ENCODE peak calls at places on chromosomes 1 and 21, in five cellular contexts. G, V, P, D and L are unnamed samples.

GRCh38 chr1:59672851-59673574 is 141.7 kb upstream of the HOOK1 start:
- DNase-seq in G (peak; percentile 56), V (no peak), P (no peak), D (peak; percentile 63), L (peak; percentile 52)

GRCh38 chr21:39938086-39938611 is 70.9 kb downstream of the PCP4 start:
- DNase-seq in G (no peak), V (no peak), P (no peak), D (no peak), L (no peak)

GRCh38 chr1:38693759-38694158 is 165.8 kb downstream of the RRAGC start:
- DNase-seq in G (no peak), V (no peak), P (no peak), D (no peak), L (no peak)

GRCh38 chr21:31459457-31459856 is 115.4 kb upstream of the TIAM1 start:
- DNase-seq in G (no peak), V (no peak), P (no peak), D (no peak), L (no peak)

GRCh38 chr1:183495420-183495819 is 23.1 kb downstream of the SMG7 start:
- DNase-seq in G (no peak), V (no peak), P (no peak), D (no peak), L (no peak)

GRCh38 chr1:230205719-230206198 is 138.7 kb downstream of the GALNT2 start:
- DNase-seq in G (no peak), V (no peak), P (no peak), D (peak; percentile 83), L (no peak)

GRCh38 chr1:160307455-160307854 is 22.5 kb upstream of the PEX19 start:
- DNase-seq in G (no peak), V (no peak), P (no peak), D (no peak), L (no peak)

GRCh38 chr1:25699501-25700089 is 83.0 kb downstream of the MAN1C1 start:
- DNase-seq in G (no peak), V (peak; percentile 58), P (no peak), D (no peak), L (no peak)

GRCh38 chr1:172753964-172754363 is 95.1 kb downstream of the FASLG start:
- DNase-seq in G (no peak), V (no peak), P (no peak), D (no peak), L (no peak)

GRCh38 chr1:113946112-113946511 is 17.0 kb downstream of the HIPK1 start:
- DNase-seq in G (no peak), V (no peak), P (no peak), D (no peak), L (no peak)

GRCh38 chr1:227343201-227343600 is 24.9 kb upstream of the CDC42BPA start:
- DNase-seq in G (no peak), V (no peak), P (no peak), D (peak; percentile 28), L (no peak)

GRCh38 chr1:12600880-12601633 is 17.0 kb downstream of the DHRS3 start:
- DNase-seq in G (no peak), V (no peak), P (peak; percentile 72), D (peak; percentile 51), L (no peak)

DNA sequence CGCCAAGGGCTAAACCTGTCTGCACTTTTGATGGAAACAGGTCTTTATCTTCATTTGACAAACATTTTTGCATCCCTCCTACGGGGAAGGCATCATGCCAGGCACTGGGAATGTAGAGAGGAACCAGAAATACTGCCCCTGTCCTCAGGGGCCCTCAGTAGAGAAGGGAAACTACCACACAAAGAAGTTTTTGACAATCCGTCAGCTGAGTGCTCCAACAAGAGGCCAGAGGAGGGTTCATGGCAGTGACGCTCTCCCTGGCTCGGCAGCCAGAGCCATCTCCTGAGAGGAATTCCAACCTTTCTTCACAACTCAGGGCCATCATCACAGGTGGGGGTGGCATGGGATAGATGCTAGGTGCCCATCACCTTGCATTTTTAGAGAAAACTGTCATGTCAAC is 154.1 kb downstream of the HIVEP3 start:
- DNase-seq in G (no peak), V (no peak), P (no peak), D (no peak), L (peak; percentile 61)
- TF ChIP-seq CTCF in G (no peak), V (no peak), P (no peak), D (no peak), L (no peak)

GRCh38 chr1:169753549-169753948 is 19.7 kb upstream of the SELE start:
- DNase-seq in G (no peak), V (no peak), P (no peak), D (no peak), L (no peak)
- TF ChIP-seq CTCF in G (no peak), V (no peak), P (no peak), D (no peak), L (no peak)

GRCh38 chr1:233421293-233421692 is 93.8 kb downstream of the MAP3K21 start:
- DNase-seq in G (no peak), V (no peak), P (no peak), D (no peak), L (no peak)

GRCh38 chr1:233427907-233428306 is 100.4 kb downstream of the MAP3K21 start:
- DNase-seq in G (no peak), V (no peak), P (no peak), D (no peak), L (no peak)

DNA sequence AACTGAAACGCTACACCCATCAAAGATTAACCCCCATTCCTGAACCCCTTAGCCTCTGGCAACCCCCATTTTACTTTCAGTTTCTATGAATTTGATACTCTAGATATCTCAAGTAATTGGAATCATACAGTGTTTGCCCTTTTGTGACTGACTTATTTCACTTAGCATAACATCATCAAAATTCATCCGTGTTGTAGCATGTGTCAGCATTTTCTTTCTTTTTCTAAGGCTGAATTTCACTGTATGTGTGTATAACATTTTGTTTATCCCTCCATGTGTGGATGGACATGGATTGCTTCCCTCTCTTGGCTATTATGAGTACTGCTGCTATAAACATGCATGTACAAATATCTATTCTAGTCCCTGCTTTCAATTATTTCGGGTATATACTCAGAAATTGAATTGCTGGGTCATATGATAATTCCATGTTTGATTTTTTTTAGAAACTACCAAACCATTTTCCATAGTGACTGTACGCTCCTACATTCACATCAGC is 97.3 kb downstream of the MAP3K21 start:
- DNase-seq in G (peak; percentile 2), V (no peak), P (no peak), D (no peak), L (no peak)
- TF ChIP-seq CTCF in G (peak; percentile 6), V (no peak), P (no peak), D (peak; percentile 21), L (no peak)

GRCh38 chr1:90835172-90835660 is 118.1 kb upstream of the BARHL2 start:
- DNase-seq in G (no peak), V (no peak), P (no peak), D (no peak), L (no peak)

GRCh38 chr1:90833497-90834087 is 116.5 kb upstream of the BARHL2 start:
- DNase-seq in G (no peak), V (no peak), P (no peak), D (no peak), L (no peak)

GRCh38 chr1:90834354-90835171 is 117.5 kb upstream of the BARHL2 start:
- DNase-seq in G (peak; percentile 18), V (no peak), P (no peak), D (no peak), L (no peak)

GRCh38 chr1:90835661-90836344 is 118.7 kb upstream of the BARHL2 start:
- DNase-seq in G (no peak), V (no peak), P (peak; percentile 25), D (no peak), L (no peak)

GRCh38 chr1:90831910-90832309 is 114.8 kb upstream of the BARHL2 start:
- DNase-seq in G (no peak), V (no peak), P (no peak), D (no peak), L (no peak)
- TF ChIP-seq CTCF in G (no peak), V (no peak), P (no peak), D (no peak), L (no peak)

DNA sequence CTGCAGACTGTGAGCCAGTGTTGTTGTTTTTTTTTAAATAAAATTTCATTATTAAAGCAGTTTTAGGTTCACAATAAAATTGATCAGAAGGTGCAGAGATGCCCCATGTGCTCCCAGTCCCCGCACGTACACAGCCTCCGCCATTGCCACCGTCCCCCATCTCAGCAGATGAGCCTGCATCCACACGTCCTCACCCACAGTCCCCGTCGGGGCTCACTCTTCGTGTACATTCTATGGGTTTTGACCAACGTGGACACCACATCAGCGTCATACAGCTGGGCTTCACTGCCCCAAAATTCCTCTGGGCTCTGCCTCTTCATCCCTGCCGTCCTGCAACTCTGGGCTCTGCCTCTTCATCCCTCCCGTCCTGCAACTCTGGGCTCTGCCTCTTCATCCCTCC is 11.6 kb upstream of the ARHGEF16 start:
- DNase-seq in G (no peak), V (no peak), P (no peak), D (no peak), L (no peak)
- TF ChIP-seq CTCF in G (no peak), V (no peak), P (no peak), D (no peak), L (no peak)

GRCh38 chr1:221437171-221437570 is 304.7 kb downstream of the DUSP10 start:
- DNase-seq in G (peak; percentile 38), V (no peak), P (no peak), D (peak; percentile 82), L (no peak)

GRCh38 chr1:221435510-221435909 is 306.4 kb downstream of the DUSP10 start:
- DNase-seq in G (peak; percentile 94), V (no peak), P (peak; percentile 57), D (peak; percentile 84), L (no peak)

GRCh38 chr1:221439734-221440436 is 302.0 kb downstream of the DUSP10 start:
- DNase-seq in G (peak; percentile 76), V (no peak), P (no peak), D (peak; percentile 97), L (peak; percentile 58)

GRCh38 chr1:221439008-221439733 is 302.7 kb downstream of the DUSP10 start:
- DNase-seq in G (peak; percentile 51), V (no peak), P (peak; percentile 7), D (peak; percentile 59), L (peak; percentile 79)

DNA sequence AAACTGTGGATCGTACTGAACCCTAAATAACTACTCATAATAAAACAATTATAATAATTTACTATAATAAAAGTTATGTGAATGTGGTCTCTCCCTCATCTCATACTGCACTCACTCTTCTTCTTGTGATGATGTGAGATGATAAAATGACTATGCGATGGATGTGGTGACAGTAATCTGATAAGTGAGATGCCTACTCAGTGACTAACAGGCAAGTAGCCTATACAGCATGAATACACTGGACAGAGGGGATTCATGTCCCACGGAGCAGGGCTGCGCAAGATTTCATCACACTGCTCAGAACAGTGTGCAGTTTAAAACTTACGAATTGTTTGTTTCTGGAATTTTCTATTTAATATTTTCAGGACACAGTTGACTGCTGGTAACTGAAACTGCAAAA is 304.0 kb downstream of the DUSP10 start:
- DNase-seq in G (peak; percentile 67), V (no peak), P (no peak), D (peak; percentile 69), L (no peak)
- TF ChIP-seq CTCF in G (no peak), V (no peak), P (no peak), D (no peak), L (no peak)

GRCh38 chr1:236063919-236064673 is 794 bp downstream of the NID1 start:
- DNase-seq in G (peak; percentile 85), V (peak; percentile 10), P (peak; percentile 55), D (peak; percentile 77), L (no peak)

GRCh38 chr1:236065509-236066005 is 667 bp upstream of the NID1 start:
- DNase-seq in G (no peak), V (no peak), P (no peak), D (no peak), L (no peak)

GRCh38 chr1:236063551-236063918 is 1.4 kb downstream of the NID1 start:
- DNase-seq in G (no peak), V (no peak), P (no peak), D (no peak), L (no peak)

GRCh38 chr1:236066054-236066453 is 1.2 kb upstream of the NID1 start:
- DNase-seq in G (peak; percentile 56), V (no peak), P (no peak), D (no peak), L (no peak)

GRCh38 chr1:236064674-236065508 is at the start of gene NID1:
- DNase-seq in G (peak; percentile 88), V (peak; percentile 6), P (peak; percentile 76), D (peak; percentile 76), L (peak; percentile 54)
- TF ChIP-seq CTCF in G (peak; percentile 32), V (no peak), P (peak; percentile 21), D (peak; percentile 7), L (peak; percentile 52)